ENCODE peak calls at places on chromosomes 13 and 19, in five cellular contexts. L is mesothelial cell of epicardium, J is heart right ventricle, R is SK-N-SH, Y is epithelial cell of proximal tubule. U is an unnamed sample.

GRCh38 chr13:28493740-28494536 is 990 bp downstream of the FLT1 start:
- DNase-seq in J (peak), R (peak), L (no peak), Y (no peak), U (no peak)

GRCh38 chr13:113628291-113629270 is 29.4 kb downstream of the ATP4B start:
- DNase-seq in Y (no peak), J (no peak), L (no peak), R (no peak), U (peak)

GRCh38 chr19:55340784-55341147 is 1.1 kb downstream of the KMT5C start:
- DNase-seq in L (peak), J (no peak), R (peak), Y (no peak), U (no peak)

GRCh38 chr19:18294467-18294864 is 13.0 kb upstream of the JUND start:
- DNase-seq in L (no peak), Y (no peak), R (peak), J (no peak), U (peak)

GRCh38 chr13:45219938-45220375 is 19.1 kb upstream of the KCTD4 start:
- DNase-seq in Y (peak), J (no peak), L (no peak), R (no peak), U (no peak)

GRCh38 chr13:110471833-110472162 is 89.7 kb downstream of the RAB20 start:
- DNase-seq in Y (peak), L (no peak), J (peak), R (no peak), U (no peak)

GRCh38 chr19:1433119-1434039 is 4.8 kb upstream of the RPS15 start:
- DNase-seq in J (no peak), L (no peak), Y (no peak), R (no peak), U (no peak)

GRCh38 chr13:98546402-98546801 is 30.5 kb downstream of the STK24 start:
- DNase-seq in L (no peak), Y (no peak), J (no peak), R (no peak), U (no peak)

GRCh38 chr19:57672466-57672865 is 3.7 kb downstream of the ZSCAN4 start:
- DNase-seq in L (no peak), R (no peak), Y (no peak), J (no peak), U (no peak)

GRCh38 chr19:42246869-42247630 is 4.6 kb upstream of the GSK3A start:
- DNase-seq in J (no peak), L (no peak), Y (no peak), R (no peak), U (no peak)

GRCh38 chr19:35231956-35232746 is 3.6 kb upstream of the FAM187B start:
- DNase-seq in L (no peak), J (no peak), R (no peak), Y (no peak), U (no peak)

GRCh38 chr19:17775245-17775927 is 19.6 kb upstream of the B3GNT3 start:
- DNase-seq in J (no peak), L (peak), R (peak), Y (no peak), U (no peak)

GRCh38 chr19:46624958-46625661 is at the start of gene PTGIR:
- DNase-seq in J (peak), Y (no peak), L (peak), R (peak), U (no peak)
- TF ChIP-seq CTCF in J (no peak), Y (no peak), L (no peak), R (no peak), U (no peak)

GRCh38 chr13:41026806-41027205 is 7.7 kb upstream of the ELF1 start:
- DNase-seq in J (no peak), R (no peak), Y (no peak), L (no peak), U (no peak)

GRCh38 chr13:41025518-41025917 is 6.4 kb upstream of the ELF1 start:
- DNase-seq in R (no peak), L (no peak), Y (no peak), J (no peak), U (no peak)

GRCh38 chr13:41028051-41028450 is 8.9 kb upstream of the ELF1 start:
- DNase-seq in R (no peak), J (no peak), Y (no peak), L (no peak), U (no peak)

GRCh38 chr13:41032646-41033396 is 13.7 kb upstream of the ELF1 start:
- DNase-seq in Y (no peak), J (no peak), L (no peak), R (no peak), U (no peak)

DNA sequence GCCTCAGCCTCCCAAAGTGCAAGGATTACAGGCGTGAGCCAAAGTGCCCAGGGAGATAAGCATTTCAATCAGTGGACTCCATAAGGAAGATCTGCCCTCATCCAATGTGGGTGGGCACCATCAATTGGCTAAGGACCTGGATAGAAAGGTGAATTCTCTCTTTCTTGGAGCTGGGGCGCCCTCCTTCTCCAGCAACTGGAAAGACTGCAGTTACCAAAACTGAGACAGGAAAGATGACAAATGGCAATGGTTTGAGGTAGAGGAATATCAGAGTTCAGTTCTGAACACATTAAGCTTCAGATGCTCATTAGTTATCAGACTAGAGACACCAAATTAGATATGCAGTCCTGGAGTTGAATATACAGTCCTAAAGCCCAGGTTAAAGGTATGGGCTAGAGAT is 10.5 kb upstream of the ELF1 start:
- DNase-seq in J (no peak), L (no peak), Y (no peak), R (no peak), U (no peak)
- TF ChIP-seq CTCF in J (no peak), L (no peak), Y (peak), R (no peak), U (no peak)

GRCh38 chr19:15173746-15174404 is 26.9 kb downstream of the NOTCH3 start:
- DNase-seq in L (no peak), R (no peak), J (no peak), Y (no peak), U (no peak)
- TF ChIP-seq CTCF in L (no peak), R (peak), J (no peak), Y (peak), U (no peak)

GRCh38 chr19:21581646-21582045 is 76.2 kb downstream of the ZNF429 start:
- DNase-seq in J (no peak), Y (no peak), L (no peak), R (no peak), U (no peak)
- TF ChIP-seq CTCF in J (no peak), Y (no peak), L (no peak), R (no peak), U (no peak)

DNA sequence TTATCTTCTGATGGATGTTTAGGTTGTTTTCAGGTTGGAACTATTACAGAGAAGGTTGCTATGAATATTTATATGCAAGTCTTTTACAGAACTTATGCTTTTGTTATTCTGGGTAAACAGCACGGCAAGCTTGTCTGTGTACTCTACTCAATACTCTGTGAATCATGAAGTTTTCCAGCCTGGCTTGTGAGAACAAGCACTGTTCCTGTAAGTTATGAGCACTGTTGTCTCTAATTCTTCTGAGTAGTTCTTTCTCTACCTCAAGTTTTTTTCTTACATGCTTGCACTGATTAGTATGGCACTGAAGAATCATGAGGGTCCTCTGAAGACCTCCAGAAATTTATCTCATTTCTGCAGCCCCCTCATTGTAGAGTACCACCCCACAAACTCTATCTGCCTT is 496.9 kb downstream of the KCTD12 start:
- DNase-seq in J (no peak), Y (no peak), R (no peak), L (no peak), U (no peak)
- TF ChIP-seq CTCF in J (no peak), Y (no peak), R (no peak), L (no peak), U (no peak)

GRCh38 chr13:32905063-32905863 is 111.0 kb upstream of the KL start:
- DNase-seq in J (no peak), Y (no peak), L (no peak), R (no peak), U (no peak)

GRCh38 chr13:32902898-32903297 is 113.3 kb upstream of the KL start:
- DNase-seq in R (no peak), L (no peak), J (peak), Y (no peak), U (peak)

GRCh38 chr13:32904271-32904670 is 112.0 kb upstream of the KL start:
- DNase-seq in L (no peak), J (no peak), R (no peak), Y (no peak), U (no peak)

GRCh38 chr13:32901994-32902780 is 114.0 kb upstream of the KL start:
- DNase-seq in L (no peak), Y (peak), R (no peak), J (no peak), U (no peak)

DNA sequence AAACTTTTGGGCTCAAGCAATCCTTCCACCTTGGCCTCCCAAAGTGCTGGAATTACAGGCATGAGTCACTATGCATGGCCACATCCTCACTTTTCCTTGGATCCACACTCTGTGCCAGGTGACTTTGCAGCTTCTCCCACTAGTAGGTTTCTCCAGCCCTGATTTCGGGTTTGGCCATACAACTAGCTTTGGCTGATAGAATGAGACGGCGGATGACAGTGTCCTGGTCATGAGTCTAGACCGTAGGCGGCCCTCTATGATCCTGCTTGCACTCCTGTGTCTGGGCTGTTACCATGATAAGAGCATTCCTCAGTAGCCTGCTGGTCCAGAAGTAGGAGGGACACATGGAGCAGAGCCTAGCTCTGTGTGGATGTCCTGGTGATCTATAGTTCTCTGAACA is 112.5 kb upstream of the KL start:
- DNase-seq in R (no peak), Y (no peak), L (no peak), J (no peak), U (no peak)
- TF ChIP-seq CTCF in R (no peak), Y (no peak), L (no peak), J (no peak), U (no peak)